ENCODE peak calls at places on chromosomes 3 and 15, in ten cellular contexts. B, U, K, Z, D, O, M, C, R and J are unnamed samples.

GRCh38 chr15:47374222-47374621 is 343.1 kb upstream of the SEMA6D start:
- DNase-seq in K (peak; percentile 19), R (no peak), U (no peak), Z (no peak), C (peak; percentile 36), O (no peak), B (no peak), M (no peak), D (peak; percentile 16), J (peak; percentile 49)

GRCh38 chr3:195717416-195717815 is 3.4 kb upstream of the MUC20 start:
- DNase-seq in D (no peak), Z (no peak), K (no peak), O (no peak), C (no peak), R (no peak), B (no peak), U (no peak), M (no peak), J (no peak)

GRCh38 chr3:190697502-190697830 is 165.0 kb downstream of the GMNC start:
- DNase-seq in O (no peak), U (no peak), C (no peak), R (no peak), M (no peak), B (no peak), K (no peak), D (no peak), Z (no peak), J (no peak)

GRCh38 chr3:138775254-138775595 is 59.5 kb downstream of the PIK3CB start:
- DNase-seq in B (no peak), R (no peak), O (no peak), K (no peak), M (no peak), U (no peak), D (no peak), C (no peak), Z (no peak), J (no peak)

GRCh38 chr3:112365636-112366035 is 32.7 kb downstream of the CD200 start:
- DNase-seq in R (no peak), D (no peak), K (no peak), M (no peak), Z (no peak), C (no peak), O (no peak), U (no peak), B (no peak), J (no peak)

GRCh38 chr3:113783463-113783862 is 36.6 kb downstream of the ATP6V1A start:
- DNase-seq in Z (peak; percentile 13), C (peak; percentile 91), O (no peak), K (no peak), M (no peak), B (no peak), U (peak; percentile 82), D (peak; percentile 85), R (no peak), J (no peak)

GRCh38 chr3:13866406-13866965 is 13.4 kb downstream of the WNT7A start:
- DNase-seq in O (no peak), D (no peak), U (no peak), R (no peak), M (no peak), Z (no peak), B (no peak), K (no peak), C (no peak), J (no peak)

GRCh38 chr3:38370149-38370548 is 23.6 kb downstream of the XYLB start:
- DNase-seq in K (no peak), M (no peak), O (no peak), Z (no peak), B (no peak), C (no peak), D (no peak), U (no peak), R (no peak), J (no peak)

GRCh38 chr3:109023656-109024254 is 70.1 kb upstream of the GUCA1C start:
- DNase-seq in O (peak; percentile 39), B (peak; percentile 10), Z (no peak), R (no peak), U (peak; percentile 16), K (peak; percentile 52), D (peak; percentile 1), M (peak; percentile 61), C (peak; percentile 44), J (peak; percentile 49)

GRCh38 chr3:113140876-113141275 is 70.5 kb upstream of the BOC start:
- DNase-seq in Z (no peak), U (no peak), O (no peak), K (no peak), R (no peak), B (no peak), D (no peak), M (no peak), C (peak; percentile 40), J (no peak)

GRCh38 chr15:69974321-69974720 is 123.4 kb downstream of the TLE3 start:
- DNase-seq in B (no peak), U (no peak), C (no peak), K (no peak), M (no peak), Z (no peak), O (no peak), R (no peak), D (no peak), J (peak; percentile 76)

GRCh38 chr3:111851511-111851954 is 7.5 kb upstream of the PHLDB2 start:
- DNase-seq in D (peak; percentile 51), Z (peak; percentile 40), B (no peak), K (no peak), R (no peak), M (no peak), U (peak; percentile 69), C (peak; percentile 43), O (no peak), J (no peak)

GRCh38 chr15:27449940-27450339 is 479.0 kb downstream of the GABRG3 start:
- DNase-seq in B (no peak), U (no peak), M (no peak), K (no peak), Z (no peak), D (no peak), O (no peak), C (no peak), R (no peak), J (no peak)

GRCh38 chr15:39135989-39136388 is 444.9 kb upstream of the THBS1 start:
- DNase-seq in O (no peak), B (no peak), M (no peak), D (no peak), C (peak; percentile 97), K (no peak), Z (no peak), R (no peak), U (no peak), J (no peak)

GRCh38 chr15:34271493-34271892 is 46.7 kb downstream of the EMC4 start:
- DNase-seq in D (peak; percentile 48), O (no peak), M (no peak), Z (peak; percentile 40), K (no peak), U (no peak), C (peak; percentile 88), B (no peak), R (no peak), J (no peak)

GRCh38 chr3:38084019-38084968 is 45.3 kb downstream of the DLEC1 start:
- DNase-seq in M (peak; percentile 64), O (peak; percentile 27), K (no peak), Z (no peak), B (peak; percentile 27), D (peak; percentile 54), R (peak; percentile 42), C (peak; percentile 40), U (no peak), J (no peak)

GRCh38 chr15:88894348-88894818 is 961 bp downstream of the HAPLN3 start:
- DNase-seq in U (no peak), O (peak; percentile 80), K (peak; percentile 30), M (peak; percentile 73), Z (no peak), B (peak; percentile 78), D (peak; percentile 74), C (peak; percentile 38), R (peak; percentile 64), J (peak; percentile 81)

GRCh38 chr3:143658869-143659268 is 189.4 kb downstream of the SLC9A9 start:
- DNase-seq in Z (no peak), R (no peak), O (no peak), C (peak; percentile 29), B (no peak), U (no peak), D (no peak), K (no peak), M (no peak), J (no peak)

GRCh38 chr3:33016846-33017405 is 65.5 kb downstream of the CCR4 start:
- DNase-seq in O (no peak), U (no peak), C (no peak), D (no peak), B (no peak), K (no peak), Z (no peak), R (no peak), M (no peak), J (no peak)

GRCh38 chr3:52436500-52437106 is 8.3 kb downstream of the SEMA3G start:
- DNase-seq in D (no peak), R (no peak), U (peak; percentile 73), B (no peak), C (peak; percentile 70), M (no peak), O (peak; percentile 60), K (no peak), Z (no peak), J (peak; percentile 16)

GRCh38 chr3:53591646-53592045 is 97.2 kb downstream of the CACNA1D start:
- DNase-seq in C (no peak), O (no peak), M (no peak), K (no peak), D (no peak), Z (no peak), B (no peak), R (no peak), U (no peak), J (no peak)

GRCh38 chr3:171498921-171499320 is 38.7 kb upstream of the TNIK start:
- DNase-seq in C (no peak), U (no peak), D (no peak), Z (no peak), O (no peak), R (no peak), M (no peak), K (no peak), B (no peak), J (no peak)

GRCh38 chr3:16871915-16872842 is 12.6 kb upstream of the PLCL2 start:
- DNase-seq in Z (no peak), U (no peak), C (peak; percentile 66), O (no peak), B (no peak), M (no peak), D (no peak), K (no peak), R (no peak), J (no peak)

GRCh38 chr3:180923561-180923960 is 11.1 kb downstream of the FXR1 start:
- DNase-seq in B (no peak), R (no peak), Z (no peak), C (no peak), O (no peak), D (no peak), U (no peak), K (no peak), M (no peak), J (no peak)

GRCh38 chr15:49279481-49280186 is 109.6 kb downstream of the GALK2 start:
- DNase-seq in B (no peak), O (no peak), K (no peak), R (no peak), C (no peak), Z (no peak), U (no peak), D (no peak), M (no peak), J (no peak)

GRCh38 chr15:82105458-82106205 is 59.8 kb upstream of the MEX3B start:
- DNase-seq in R (no peak), M (no peak), U (no peak), K (peak; percentile 41), C (peak; percentile 60), O (no peak), D (peak; percentile 81), Z (no peak), B (no peak), J (peak; percentile 38)

GRCh38 chr3:181265750-181266333 is 276.3 kb upstream of the DNAJC19 start:
- DNase-seq in U (no peak), M (peak; percentile 7), D (no peak), O (no peak), Z (no peak), R (no peak), K (no peak), C (peak; percentile 8), B (no peak), J (no peak)

GRCh38 chr3:127365383-127365782 is 77.5 kb upstream of the PRR20G start:
- DNase-seq in C (no peak), R (no peak), D (no peak), K (no peak), U (no peak), Z (no peak), O (no peak), M (no peak), B (no peak), J (no peak)